ENCODE peak calls at places on chromosomes 1 and 21, in ten cellular contexts. One of them, this sample, is unnamed.

GRCh38 chr1:186456731-186457255 is 4.1 kb downstream of the PDC start:
- DNase-seq in SK-N-MC: no peak
- DNase-seq in heart right ventricle: no peak
- DNase-seq in left lung: no peak
- DNase-seq in A549: no peak
- DNase-seq in IMR-90: no peak
- DNase-seq in GM23248: no peak
- DNase-seq in right cardiac atrium: no peak
- DNase-seq in CD8-positive, alpha-beta T cell: no peak
- DNase-seq in right lobe of liver: no peak
- DNase-seq in this sample: no peak

GRCh38 chr1:220872296-220872695 is 6.9 kb upstream of the HLX start:
- DNase-seq in SK-N-MC: no peak
- DNase-seq in heart right ventricle: no peak
- DNase-seq in left lung: no peak
- DNase-seq in A549: peak; percentile 34
- DNase-seq in IMR-90: no peak
- DNase-seq in GM23248: no peak
- DNase-seq in right cardiac atrium: no peak
- DNase-seq in CD8-positive, alpha-beta T cell: no peak
- DNase-seq in right lobe of liver: no peak
- DNase-seq in this sample: no peak

GRCh38 chr1:235402457-235403200 is 35.4 kb downstream of the TBCE start:
- DNase-seq in SK-N-MC: no peak
- DNase-seq in heart right ventricle: no peak
- DNase-seq in left lung: no peak
- DNase-seq in A549: peak; percentile 83
- DNase-seq in IMR-90: no peak
- DNase-seq in GM23248: no peak
- DNase-seq in right cardiac atrium: no peak
- DNase-seq in CD8-positive, alpha-beta T cell: no peak
- DNase-seq in right lobe of liver: no peak
- DNase-seq in this sample: no peak

GRCh38 chr1:17586172-17586963 is 46.9 kb downstream of the ARHGEF10L start:
- DNase-seq in SK-N-MC: no peak
- DNase-seq in heart right ventricle: no peak
- DNase-seq in left lung: no peak
- DNase-seq in A549: peak; percentile 30
- DNase-seq in IMR-90: peak; percentile 87
- DNase-seq in GM23248: peak; percentile 96
- DNase-seq in right cardiac atrium: no peak
- DNase-seq in CD8-positive, alpha-beta T cell: no peak
- DNase-seq in right lobe of liver: peak; percentile 86
- DNase-seq in this sample: no peak

GRCh38 chr1:95029532-95029931 is 43.2 kb downstream of the ALG14 start:
- DNase-seq in SK-N-MC: no peak
- DNase-seq in heart right ventricle: no peak
- DNase-seq in left lung: no peak
- DNase-seq in A549: no peak
- DNase-seq in IMR-90: no peak
- DNase-seq in GM23248: no peak
- DNase-seq in right cardiac atrium: no peak
- DNase-seq in CD8-positive, alpha-beta T cell: no peak
- DNase-seq in right lobe of liver: no peak
- DNase-seq in this sample: no peak

GRCh38 chr1:25896266-25896665 is 10.0 kb downstream of the STMN1 start:
- DNase-seq in SK-N-MC: no peak
- DNase-seq in heart right ventricle: no peak
- DNase-seq in left lung: no peak
- DNase-seq in A549: no peak
- DNase-seq in IMR-90: peak; percentile 74
- DNase-seq in GM23248: peak; percentile 51
- DNase-seq in right cardiac atrium: no peak
- DNase-seq in CD8-positive, alpha-beta T cell: no peak
- DNase-seq in right lobe of liver: no peak
- DNase-seq in this sample: no peak

GRCh38 chr1:154772611-154773515 is 97.2 kb downstream of the KCNN3 start:
- DNase-seq in SK-N-MC: no peak
- DNase-seq in heart right ventricle: no peak
- DNase-seq in left lung: no peak
- DNase-seq in A549: no peak
- DNase-seq in IMR-90: no peak
- DNase-seq in GM23248: no peak
- DNase-seq in right cardiac atrium: no peak
- DNase-seq in CD8-positive, alpha-beta T cell: no peak
- DNase-seq in right lobe of liver: no peak
- DNase-seq in this sample: no peak

GRCh38 chr21:42671778-42672593 is 18.6 kb downstream of the PDE9A start:
- DNase-seq in SK-N-MC: no peak
- DNase-seq in heart right ventricle: no peak
- DNase-seq in left lung: peak; percentile 37
- DNase-seq in A549: no peak
- DNase-seq in IMR-90: no peak
- DNase-seq in GM23248: no peak
- DNase-seq in right cardiac atrium: peak; percentile 12
- DNase-seq in CD8-positive, alpha-beta T cell: no peak
- DNase-seq in right lobe of liver: no peak
- DNase-seq in this sample: no peak

DNA sequence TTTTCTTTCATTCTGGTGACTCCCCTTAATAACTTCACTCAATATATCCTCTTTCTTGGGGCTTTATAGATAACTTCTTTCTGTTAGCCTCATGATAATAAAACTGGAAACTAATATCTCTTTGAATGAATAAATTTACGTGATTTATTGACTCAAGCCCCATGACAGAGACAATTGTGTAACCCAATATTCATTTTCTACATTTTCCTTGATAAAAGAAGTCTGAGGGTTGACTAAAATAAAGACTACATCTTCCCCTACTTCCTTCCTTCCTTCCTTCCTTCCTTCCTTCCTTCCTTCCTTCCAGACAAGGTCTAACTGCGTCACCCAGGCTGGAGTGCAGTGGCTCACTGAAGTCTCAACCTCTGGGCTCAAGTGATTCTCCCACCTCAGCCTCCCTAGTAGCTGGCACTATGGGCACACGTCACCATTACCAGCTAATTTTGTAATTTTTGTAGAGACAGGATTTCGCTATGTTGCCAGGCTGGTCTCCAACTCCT is 85.1 kb downstream of the CYYR1 start:
- DNase-seq in SK-N-MC: peak; percentile 94
- DNase-seq in heart right ventricle: no peak
- DNase-seq in left lung: no peak
- DNase-seq in A549: no peak
- DNase-seq in IMR-90: no peak
- DNase-seq in GM23248: no peak
- DNase-seq in right cardiac atrium: no peak
- DNase-seq in CD8-positive, alpha-beta T cell: no peak
- DNase-seq in right lobe of liver: no peak
- DNase-seq in this sample: no peak
- H3K9me3 ChIP-seq in SK-N-MC: no peaks in the 10 kb centered on the region
- H3K9me3 ChIP-seq in heart right ventricle: peaks cover 7% of the 10 kb centered on the region
- H3K9me3 ChIP-seq in left lung: no peaks in the 10 kb centered on the region
- H3K9me3 ChIP-seq in A549: no peaks in the 10 kb centered on the region
- H3K9me3 ChIP-seq in IMR-90: no peaks in the 10 kb centered on the region
- H3K9me3 ChIP-seq in GM23248: no peaks in the 10 kb centered on the region
- H3K9me3 ChIP-seq in right cardiac atrium: no peaks in the 10 kb centered on the region
- H3K9me3 ChIP-seq in CD8-positive, alpha-beta T cell: no peaks in the 10 kb centered on the region
- H3K9me3 ChIP-seq in right lobe of liver: no peaks in the 10 kb centered on the region
- H3K9me3 ChIP-seq in this sample: no peaks in the 10 kb centered on the region

GRCh38 chr1:173476664-173477285 is 360 bp upstream of the PRDX6 start:
- DNase-seq in SK-N-MC: no peak
- DNase-seq in heart right ventricle: peak; percentile 92
- DNase-seq in left lung: peak; percentile 97
- DNase-seq in A549: peak; percentile 93
- DNase-seq in IMR-90: peak; percentile 78
- DNase-seq in GM23248: peak; percentile 95
- DNase-seq in right cardiac atrium: peak; percentile 97
- DNase-seq in CD8-positive, alpha-beta T cell: peak; percentile 64
- DNase-seq in right lobe of liver: peak; percentile 97
- DNase-seq in this sample: peak; percentile 77

GRCh38 chr1:173478099-173478555 is 992 bp downstream of the PRDX6 start:
- DNase-seq in SK-N-MC: no peak
- DNase-seq in heart right ventricle: peak; percentile 28
- DNase-seq in left lung: no peak
- DNase-seq in A549: peak; percentile 70
- DNase-seq in IMR-90: peak; percentile 82
- DNase-seq in GM23248: peak; percentile 93
- DNase-seq in right cardiac atrium: peak; percentile 75
- DNase-seq in CD8-positive, alpha-beta T cell: no peak
- DNase-seq in right lobe of liver: peak; percentile 76
- DNase-seq in this sample: no peak

GRCh38 chr1:173481195-173481772 is 4.1 kb downstream of the PRDX6 start:
- DNase-seq in SK-N-MC: no peak
- DNase-seq in heart right ventricle: peak; percentile 23
- DNase-seq in left lung: no peak
- DNase-seq in A549: no peak
- DNase-seq in IMR-90: no peak
- DNase-seq in GM23248: no peak
- DNase-seq in right cardiac atrium: peak; percentile 40
- DNase-seq in CD8-positive, alpha-beta T cell: no peak
- DNase-seq in right lobe of liver: no peak
- DNase-seq in this sample: no peak

GRCh38 chr1:173477286-173478098 is at the start of gene PRDX6:
- DNase-seq in SK-N-MC: no peak
- DNase-seq in heart right ventricle: no peak
- DNase-seq in left lung: peak; percentile 93
- DNase-seq in A549: no peak
- DNase-seq in IMR-90: peak; percentile 79
- DNase-seq in GM23248: peak; percentile 95
- DNase-seq in right cardiac atrium: peak; percentile 95
- DNase-seq in CD8-positive, alpha-beta T cell: peak; percentile 81
- DNase-seq in right lobe of liver: peak; percentile 83
- DNase-seq in this sample: peak; percentile 78

GRCh38 chr1:173479649-173480048 is 2.5 kb downstream of the PRDX6 start:
- DNase-seq in SK-N-MC: no peak
- DNase-seq in heart right ventricle: no peak
- DNase-seq in left lung: no peak
- DNase-seq in A549: no peak
- DNase-seq in IMR-90: peak; percentile 32
- DNase-seq in GM23248: peak; percentile 47
- DNase-seq in right cardiac atrium: no peak
- DNase-seq in CD8-positive, alpha-beta T cell: no peak
- DNase-seq in right lobe of liver: no peak
- DNase-seq in this sample: no peak
- H3K4me3 ChIP-seq in SK-N-MC: peak overlapping the region; percentile 16
- H3K4me3 ChIP-seq in heart right ventricle: no peak overlapping the region
- H3K4me3 ChIP-seq in left lung: no peak overlapping the region
- H3K4me3 ChIP-seq in A549: peak overlapping the region; percentile 90
- H3K4me3 ChIP-seq in IMR-90: no peak overlapping the region
- H3K4me3 ChIP-seq in GM23248: peak overlapping the region; percentile 99
- H3K4me3 ChIP-seq in right cardiac atrium: peak overlapping the region; percentile 78
- H3K4me3 ChIP-seq in CD8-positive, alpha-beta T cell: no peak overlapping the region
- H3K4me3 ChIP-seq in right lobe of liver: peak overlapping the region; percentile 87
- H3K4me3 ChIP-seq in this sample: no peak overlapping the region

GRCh38 chr1:233673146-233673946 is 59.4 kb downstream of the KCNK1 start:
- DNase-seq in SK-N-MC: no peak
- DNase-seq in heart right ventricle: no peak
- DNase-seq in left lung: no peak
- DNase-seq in A549: peak; percentile 66
- DNase-seq in IMR-90: no peak
- DNase-seq in GM23248: no peak
- DNase-seq in right cardiac atrium: no peak
- DNase-seq in CD8-positive, alpha-beta T cell: no peak
- DNase-seq in right lobe of liver: no peak
- DNase-seq in this sample: no peak

GRCh38 chr1:233677690-233678354 is 63.9 kb downstream of the KCNK1 start:
- DNase-seq in SK-N-MC: no peak
- DNase-seq in heart right ventricle: no peak
- DNase-seq in left lung: no peak
- DNase-seq in A549: no peak
- DNase-seq in IMR-90: no peak
- DNase-seq in GM23248: no peak
- DNase-seq in right cardiac atrium: no peak
- DNase-seq in CD8-positive, alpha-beta T cell: no peak
- DNase-seq in right lobe of liver: no peak
- DNase-seq in this sample: no peak

GRCh38 chr1:233675893-233676292 is 62.0 kb downstream of the KCNK1 start:
- DNase-seq in SK-N-MC: no peak
- DNase-seq in heart right ventricle: no peak
- DNase-seq in left lung: no peak
- DNase-seq in A549: no peak
- DNase-seq in IMR-90: no peak
- DNase-seq in GM23248: no peak
- DNase-seq in right cardiac atrium: no peak
- DNase-seq in CD8-positive, alpha-beta T cell: no peak
- DNase-seq in right lobe of liver: no peak
- DNase-seq in this sample: no peak

GRCh38 chr1:233673947-233674431 is 60.1 kb downstream of the KCNK1 start:
- DNase-seq in SK-N-MC: no peak
- DNase-seq in heart right ventricle: no peak
- DNase-seq in left lung: no peak
- DNase-seq in A549: peak; percentile 84
- DNase-seq in IMR-90: peak; percentile 13
- DNase-seq in GM23248: no peak
- DNase-seq in right cardiac atrium: no peak
- DNase-seq in CD8-positive, alpha-beta T cell: no peak
- DNase-seq in right lobe of liver: no peak
- DNase-seq in this sample: no peak

DNA sequence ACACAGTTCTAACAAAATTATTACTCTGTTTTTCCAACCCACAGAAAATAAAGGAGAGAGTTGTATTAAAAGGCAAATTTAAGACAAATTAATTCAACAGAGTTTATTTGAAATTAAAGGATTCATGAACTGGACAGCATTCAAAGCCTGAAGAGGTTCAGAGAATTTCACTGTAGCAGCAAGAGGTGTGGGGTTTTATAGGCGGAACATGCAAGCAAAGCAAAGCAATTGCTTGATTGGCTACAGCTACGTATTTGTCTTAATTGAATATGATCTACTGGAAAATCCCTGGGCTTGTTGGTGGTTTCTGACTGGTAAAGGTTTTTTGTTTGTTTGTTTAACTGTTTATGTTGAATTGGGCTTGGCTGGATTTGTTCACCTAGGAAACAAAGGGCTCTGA is 61.5 kb downstream of the KCNK1 start:
- DNase-seq in SK-N-MC: no peak
- DNase-seq in heart right ventricle: no peak
- DNase-seq in left lung: no peak
- DNase-seq in A549: no peak
- DNase-seq in IMR-90: no peak
- DNase-seq in GM23248: no peak
- DNase-seq in right cardiac atrium: no peak
- DNase-seq in CD8-positive, alpha-beta T cell: no peak
- DNase-seq in right lobe of liver: no peak
- DNase-seq in this sample: no peak
- H3K9me3 ChIP-seq in SK-N-MC: no peaks in the 10 kb centered on the region
- H3K9me3 ChIP-seq in heart right ventricle: no peaks in the 10 kb centered on the region
- H3K9me3 ChIP-seq in left lung: no peaks in the 10 kb centered on the region
- H3K9me3 ChIP-seq in A549: no peaks in the 10 kb centered on the region
- H3K9me3 ChIP-seq in IMR-90: peaks cover 11% of the 10 kb centered on the region
- H3K9me3 ChIP-seq in GM23248: no peaks in the 10 kb centered on the region
- H3K9me3 ChIP-seq in right cardiac atrium: no peaks in the 10 kb centered on the region
- H3K9me3 ChIP-seq in CD8-positive, alpha-beta T cell: no peaks in the 10 kb centered on the region
- H3K9me3 ChIP-seq in right lobe of liver: no peaks in the 10 kb centered on the region
- H3K9me3 ChIP-seq in this sample: no peaks in the 10 kb centered on the region

DNA sequence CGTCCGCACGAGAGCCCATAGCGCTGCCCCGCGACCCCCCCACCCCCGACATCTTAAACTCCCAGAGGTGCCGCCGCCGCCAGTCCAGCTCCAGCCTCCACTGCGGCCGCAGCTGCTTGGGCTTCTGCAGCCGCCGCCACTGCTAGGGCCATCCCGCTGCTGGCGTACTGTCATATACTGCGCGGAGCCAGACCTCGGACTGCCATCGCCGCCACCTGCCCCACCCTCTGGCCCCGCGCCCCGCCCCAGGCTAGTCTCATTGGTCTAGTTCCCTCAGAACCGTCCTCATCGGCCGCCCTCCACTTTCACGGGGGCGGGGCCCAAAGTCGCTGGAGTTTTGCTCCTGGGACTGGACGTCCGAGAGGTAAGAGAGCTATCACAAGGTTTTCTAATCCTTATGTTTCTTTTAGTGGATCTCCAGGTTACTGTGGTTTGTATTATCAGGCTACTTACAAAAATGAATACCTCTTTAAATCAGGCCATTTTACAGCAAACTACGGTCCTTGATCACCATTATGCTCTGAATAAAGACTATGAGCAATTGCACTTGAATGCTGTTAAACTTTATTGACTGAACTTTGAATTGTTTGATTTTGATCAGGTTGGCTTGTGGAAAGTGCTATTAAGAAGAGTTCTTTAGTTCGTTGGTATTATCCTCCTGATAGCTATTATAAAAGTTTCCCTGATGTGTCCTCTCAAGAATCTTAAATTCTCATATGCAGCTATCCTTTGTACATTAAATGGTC is 2.8 kb upstream of the CD1D start:
- DNase-seq in SK-N-MC: no peak
- DNase-seq in heart right ventricle: peak; percentile 95
- DNase-seq in left lung: peak; percentile 98
- DNase-seq in A549: peak; percentile 57
- DNase-seq in IMR-90: peak; percentile 31
- DNase-seq in GM23248: peak; percentile 61
- DNase-seq in right cardiac atrium: peak; percentile 98
- DNase-seq in CD8-positive, alpha-beta T cell: no peak
- DNase-seq in right lobe of liver: peak; percentile 98
- DNase-seq in this sample: no peak
- H3K4me3 ChIP-seq in SK-N-MC: no peak overlapping the region
- H3K4me3 ChIP-seq in heart right ventricle: peak overlapping the region; percentile 47
- H3K4me3 ChIP-seq in left lung: peak overlapping the region; percentile 17
- H3K4me3 ChIP-seq in A549: peak overlapping the region; percentile 40
- H3K4me3 ChIP-seq in IMR-90: peak overlapping the region; percentile 40
- H3K4me3 ChIP-seq in GM23248: peak overlapping the region; percentile 58
- H3K4me3 ChIP-seq in right cardiac atrium: peak overlapping the region; percentile 86
- H3K4me3 ChIP-seq in CD8-positive, alpha-beta T cell: no peak overlapping the region
- H3K4me3 ChIP-seq in right lobe of liver: peak overlapping the region; percentile 52
- H3K4me3 ChIP-seq in this sample: no peak overlapping the region